ENCODE peak calls at places on chromosomes 2 and 18, in five cellular contexts. O, V, G, X and R are unnamed samples. For H3K36me3 and H3K4me1, the result is how much of the 10 kb centered on the place peaks cover.

GRCh38 chr2:237533668-237534138 is 32.7 kb upstream of the PRLH start:
- DNase-seq in O (no peak), V (no peak), G (no peak), X (no peak), R (no peak)

GRCh38 chr18:46397174-46397573 is 259.8 kb downstream of the LOXHD1 start:
- DNase-seq in O (no peak), V (no peak), G (no peak), X (no peak), R (no peak)

GRCh38 chr18:35605686-35606417 is 24.3 kb downstream of the GALNT1 start:
- DNase-seq in O (no peak), V (no peak), G (no peak), X (peak), R (no peak)

GRCh38 chr2:98464772-98465310 is 20.2 kb downstream of the INPP4A start:
- DNase-seq in O (no peak), V (no peak), G (no peak), X (no peak), R (peak)

GRCh38 chr2:197028230-197028629 is 101.7 kb upstream of the PGAP1 start:
- DNase-seq in O (no peak), V (peak), G (peak), X (peak), R (no peak)

GRCh38 chr2:65710779-65711295 is 278.4 kb upstream of the SPRED2 start:
- DNase-seq in O (peak), V (no peak), G (peak), X (peak), R (no peak)

GRCh38 chr2:119024152-119024551 is 82.2 kb downstream of the MARCO start:
- DNase-seq in O (no peak), V (no peak), G (no peak), X (no peak), R (no peak)

GRCh38 chr2:38702413-38702812 is 36.5 kb downstream of the GALM start:
- DNase-seq in O (no peak), V (no peak), G (no peak), X (peak), R (no peak)

GRCh38 chr2:232141591-232141990 is 180.1 kb downstream of the DIS3L2 start:
- DNase-seq in O (no peak), V (no peak), G (no peak), X (no peak), R (no peak)

GRCh38 chr2:100416939-100417744 is at the start of gene CHST10:
- DNase-seq in O (peak), V (peak), G (no peak), X (peak), R (peak)

GRCh38 chr2:96436416-96436815 is 68.7 kb downstream of the NEURL3 start:
- DNase-seq in O (peak), V (no peak), G (no peak), X (no peak), R (no peak)

GRCh38 chr2:36650031-36650430 is 46.5 kb upstream of the VIT start:
- DNase-seq in O (peak), V (peak), G (peak), X (peak), R (no peak)

GRCh38 chr2:200618590-200619021 is 32.8 kb downstream of the AOX1 start:
- DNase-seq in O (no peak), V (no peak), G (no peak), X (peak), R (no peak)

GRCh38 chr18:8705941-8706544 is 687 bp downstream of the MTCL1 start:
- DNase-seq in O (peak), V (no peak), G (no peak), X (no peak), R (peak)
- H3K4me3 ChIP-seq in O (peak), V (peak), G (peak), X (peak), R (peak)

DNA sequence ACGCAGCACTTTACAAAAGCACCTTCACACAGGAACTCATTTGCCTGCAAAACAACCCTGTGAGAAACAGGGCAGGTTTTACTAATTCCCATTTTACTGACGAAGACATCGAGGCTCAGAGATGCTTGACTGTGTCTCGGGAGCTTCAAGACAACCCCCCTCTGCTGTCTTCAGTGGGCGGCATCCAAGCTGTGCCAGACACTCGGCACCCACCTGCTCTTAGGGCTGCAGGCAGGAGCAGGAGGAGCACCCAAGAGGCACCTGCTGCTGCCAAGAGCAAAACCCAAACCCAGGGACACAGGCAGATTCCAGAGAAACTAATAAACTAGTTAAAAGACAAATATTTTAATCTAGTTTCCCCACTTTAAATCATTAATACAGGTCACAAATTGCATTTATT is 67.9 kb downstream of the PPP4R1 start:
- DNase-seq in O (no peak), V (no peak), G (no peak), X (no peak), R (no peak)
- H3K36me3 ChIP-seq in O (under half), V (half or more), G (under half), X (under half), R (under half)

GRCh38 chr2:19579466-19579865 is 221.0 kb upstream of the OSR1 start:
- DNase-seq in O (no peak), V (no peak), G (no peak), X (no peak), R (no peak)

GRCh38 chr2:19575618-19576017 is 217.2 kb upstream of the OSR1 start:
- DNase-seq in O (no peak), V (no peak), G (no peak), X (peak), R (no peak)

GRCh38 chr2:19576411-19576810 is 218.0 kb upstream of the OSR1 start:
- DNase-seq in O (no peak), V (no peak), G (no peak), X (no peak), R (no peak)

GRCh38 chr2:19580264-19580663 is 221.8 kb upstream of the OSR1 start:
- DNase-seq in O (no peak), V (no peak), G (no peak), X (no peak), R (no peak)

GRCh38 chr2:19577668-19578067 is 219.2 kb upstream of the OSR1 start:
- DNase-seq in O (no peak), V (no peak), G (no peak), X (peak), R (no peak)
- H3K4me1 ChIP-seq in O (under half), V (under half), G (under half), X (under half), R (under half)

GRCh38 chr2:26175191-26175715 is 2.4 kb downstream of the GAREM2 start:
- DNase-seq in O (no peak), V (no peak), G (no peak), X (no peak), R (no peak)
- H3K4me3 ChIP-seq in O (no peak), V (no peak), G (no peak), X (no peak), R (no peak)

GRCh38 chr18:58928401-58928800 is 63.7 kb downstream of the ZNF532 start:
- DNase-seq in O (no peak), V (no peak), G (no peak), X (no peak), R (no peak)

GRCh38 chr18:58927659-58928058 is 63.0 kb downstream of the ZNF532 start:
- DNase-seq in O (peak), V (no peak), G (no peak), X (no peak), R (no peak)

GRCh38 chr18:58922995-58923394 is 58.3 kb downstream of the ZNF532 start:
- DNase-seq in O (no peak), V (no peak), G (no peak), X (no peak), R (no peak)

GRCh38 chr18:58929206-58929605 is 64.5 kb downstream of the ZNF532 start:
- DNase-seq in O (no peak), V (no peak), G (no peak), X (no peak), R (no peak)

DNA sequence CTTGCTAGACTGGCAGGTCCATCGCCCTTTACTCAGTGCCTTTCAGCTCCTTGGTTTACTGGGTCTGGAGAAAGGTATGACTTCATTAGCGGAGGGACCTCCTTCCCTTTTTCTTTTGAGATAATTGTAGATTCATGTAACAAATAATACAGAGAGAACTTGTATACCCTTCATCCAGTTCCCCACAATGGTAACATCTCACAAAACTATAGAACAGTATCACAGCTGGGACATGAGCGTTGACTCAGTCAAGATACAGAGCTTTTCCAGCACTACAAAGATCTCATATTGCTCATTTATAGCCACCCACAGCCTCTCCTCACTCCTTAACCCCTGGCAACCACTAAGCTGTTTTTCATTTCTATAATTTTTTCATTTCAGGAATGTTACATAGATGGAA is 59.8 kb downstream of the ZNF532 start:
- DNase-seq in O (no peak), V (no peak), G (no peak), X (no peak), R (no peak)
- H3K36me3 ChIP-seq in O (under half), V (under half), G (under half), X (under half), R (under half)